ENCODE peak calls at places on chromosomes 13 and 19, in eight cellular contexts. Y, R, M, K, A, P, W and N are unnamed samples.

GRCh38 chr13:36997716-36998427 is 1.3 kb downstream of the ALG5 start:
- DNase-seq in Y (no peak), P (no peak), K (no peak), M (no peak), R (no peak), A (no peak), W (no peak), N (no peak)

GRCh38 chr13:106234656-106235055 is 300.8 kb downstream of the EFNB2 start:
- DNase-seq in P (no peak), W (no peak), K (no peak), A (no peak), Y (no peak), M (no peak), R (no peak), N (no peak)

GRCh38 chr13:79451500-79451962 is 29.4 kb upstream of the NDFIP2 start:
- DNase-seq in R (no peak), P (peak), M (peak), W (peak), Y (no peak), K (no peak), A (peak), N (no peak)

GRCh38 chr13:44191504-44192171 is 182.0 kb upstream of the SERP2 start:
- DNase-seq in M (no peak), P (peak), K (no peak), Y (no peak), A (peak), R (peak), W (no peak), N (no peak)

GRCh38 chr13:60700994-60701393 is 304.0 kb downstream of the TDRD3 start:
- DNase-seq in P (no peak), M (no peak), R (no peak), Y (no peak), A (no peak), W (no peak), K (no peak), N (no peak)

GRCh38 chr19:55536951-55537740 is at the start of gene SBK2:
- DNase-seq in A (no peak), P (peak), K (no peak), M (no peak), R (no peak), W (no peak), Y (no peak), N (no peak)

GRCh38 chr19:5110546-5110945 is 141.6 kb downstream of the KDM4B start:
- DNase-seq in P (no peak), M (no peak), W (no peak), K (no peak), R (no peak), A (no peak), Y (no peak), N (no peak)

GRCh38 chr19:1269478-1270167 is 491 bp downstream of the CIRBP start:
- DNase-seq in W (peak), R (peak), M (peak), A (peak), K (peak), P (peak), Y (peak), N (peak)

GRCh38 chr13:39038569-39038898 is 278 bp downstream of the NHLRC3 start:
- DNase-seq in Y (no peak), K (no peak), A (peak), W (peak), P (peak), M (no peak), R (no peak), N (no peak)

GRCh38 chr19:1599460-1599846 is 5.8 kb downstream of the UQCR11 start:
- DNase-seq in A (no peak), K (no peak), R (no peak), W (no peak), Y (no peak), P (no peak), M (no peak), N (no peak)

GRCh38 chr19:19570561-19570960 is 32.5 kb downstream of the CILP2 start:
- DNase-seq in K (no peak), W (no peak), P (no peak), R (no peak), M (no peak), A (no peak), Y (no peak), N (no peak)

DNA sequence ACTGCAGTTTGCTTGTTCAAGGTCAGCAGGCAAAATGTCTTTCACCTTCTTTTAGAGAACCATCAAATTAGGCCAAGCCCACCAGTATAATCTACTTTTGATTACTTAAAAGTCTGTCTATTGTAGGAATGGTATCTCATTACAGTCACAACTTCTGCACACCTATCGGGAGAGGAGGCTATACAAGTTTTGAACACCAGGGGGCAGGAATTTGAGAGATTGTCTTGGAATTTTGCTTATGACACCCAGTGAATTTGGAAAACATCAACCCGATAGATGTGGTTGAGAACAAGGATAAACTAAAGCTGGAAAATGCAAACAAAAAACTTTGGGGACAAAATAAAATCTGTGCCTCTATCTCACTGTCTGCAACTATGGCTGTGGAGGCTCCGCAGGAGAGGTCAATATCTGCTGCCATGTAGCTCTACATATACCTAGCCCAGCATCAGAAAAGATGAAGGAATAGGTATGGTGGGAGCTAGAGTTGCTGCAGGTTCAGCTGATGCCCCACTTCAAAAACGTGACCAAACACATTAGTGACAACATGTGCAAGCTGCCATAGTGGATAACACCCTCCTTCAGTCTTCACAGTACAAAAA is 1299.2 kb upstream of the SPRY2 start:
- DNase-seq in Y (no peak), K (no peak), W (no peak), P (peak), R (no peak), A (peak), M (no peak), N (no peak)
- TF ChIP-seq CTCF in Y (peak), K (no peak), W (peak), P (peak), R (no peak), A (peak), M (peak), N (peak)

GRCh38 chr13:40204246-40204645 is 462.2 kb downstream of the FOXO1 start:
- DNase-seq in M (no peak), A (no peak), K (no peak), R (no peak), P (no peak), Y (no peak), W (no peak), N (no peak)

GRCh38 chr13:40205771-40206240 is 460.6 kb downstream of the FOXO1 start:
- DNase-seq in A (no peak), W (no peak), Y (no peak), M (no peak), P (no peak), R (peak), K (no peak), N (no peak)

GRCh38 chr13:40208517-40208916 is 457.9 kb downstream of the FOXO1 start:
- DNase-seq in A (no peak), Y (no peak), M (no peak), P (no peak), R (no peak), W (no peak), K (no peak), N (no peak)

GRCh38 chr13:40206241-40207109 is 460.0 kb downstream of the FOXO1 start:
- DNase-seq in W (peak), M (no peak), R (no peak), K (no peak), Y (no peak), P (no peak), A (peak), N (no peak)

GRCh38 chr13:40207110-40207478 is 459.3 kb downstream of the FOXO1 start:
- DNase-seq in W (peak), M (no peak), R (no peak), A (no peak), P (no peak), K (no peak), Y (no peak), N (no peak)
- TF ChIP-seq CTCF in W (no peak), M (no peak), R (no peak), A (no peak), P (no peak), K (no peak), Y (no peak), N (no peak)

DNA sequence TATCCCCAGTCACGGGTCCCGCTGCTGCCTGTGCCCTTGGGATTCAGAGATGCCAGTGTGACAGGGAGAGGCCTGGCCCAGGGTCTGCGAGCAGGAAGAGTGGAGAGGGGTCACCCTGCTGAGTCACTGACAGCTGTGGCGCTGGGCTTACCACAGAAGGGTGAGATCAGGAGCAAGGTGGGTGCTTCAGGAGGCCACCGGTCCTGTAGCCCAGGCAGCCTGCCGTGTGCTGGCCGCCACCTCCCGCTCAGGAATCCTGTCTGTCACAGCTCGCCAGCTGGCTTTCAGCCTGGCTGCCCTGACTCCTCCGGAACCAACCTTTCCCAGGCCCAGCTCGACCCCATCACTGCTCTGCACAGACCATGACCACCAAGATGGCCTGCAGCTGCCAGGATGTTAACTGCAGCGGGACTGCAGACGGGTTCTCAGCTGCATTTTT is 25.3 kb downstream of the NAXD start:
- DNase-seq in Y (no peak), M (peak), P (no peak), R (no peak), W (no peak), A (no peak), K (no peak), N (no peak)
- TF ChIP-seq CTCF in Y (no peak), M (no peak), P (no peak), R (no peak), W (no peak), A (no peak), K (no peak), N (no peak)

GRCh38 chr19:3655402-3656072 is 28.9 kb upstream of the CACTIN start:
- DNase-seq in R (no peak), Y (no peak), K (no peak), A (peak), M (no peak), P (no peak), W (no peak), N (no peak)

GRCh38 chr19:3658004-3658822 is 31.6 kb upstream of the CACTIN start:
- DNase-seq in P (no peak), A (no peak), W (no peak), R (no peak), K (no peak), M (no peak), Y (no peak), N (no peak)

GRCh38 chr19:3657395-3657769 is 30.8 kb upstream of the CACTIN start:
- DNase-seq in W (no peak), A (no peak), P (no peak), Y (no peak), M (no peak), K (no peak), R (no peak), N (no peak)

GRCh38 chr19:3656073-3656746 is 29.6 kb upstream of the CACTIN start:
- DNase-seq in P (no peak), Y (no peak), A (peak), W (no peak), M (no peak), R (no peak), K (no peak), N (no peak)

DNA sequence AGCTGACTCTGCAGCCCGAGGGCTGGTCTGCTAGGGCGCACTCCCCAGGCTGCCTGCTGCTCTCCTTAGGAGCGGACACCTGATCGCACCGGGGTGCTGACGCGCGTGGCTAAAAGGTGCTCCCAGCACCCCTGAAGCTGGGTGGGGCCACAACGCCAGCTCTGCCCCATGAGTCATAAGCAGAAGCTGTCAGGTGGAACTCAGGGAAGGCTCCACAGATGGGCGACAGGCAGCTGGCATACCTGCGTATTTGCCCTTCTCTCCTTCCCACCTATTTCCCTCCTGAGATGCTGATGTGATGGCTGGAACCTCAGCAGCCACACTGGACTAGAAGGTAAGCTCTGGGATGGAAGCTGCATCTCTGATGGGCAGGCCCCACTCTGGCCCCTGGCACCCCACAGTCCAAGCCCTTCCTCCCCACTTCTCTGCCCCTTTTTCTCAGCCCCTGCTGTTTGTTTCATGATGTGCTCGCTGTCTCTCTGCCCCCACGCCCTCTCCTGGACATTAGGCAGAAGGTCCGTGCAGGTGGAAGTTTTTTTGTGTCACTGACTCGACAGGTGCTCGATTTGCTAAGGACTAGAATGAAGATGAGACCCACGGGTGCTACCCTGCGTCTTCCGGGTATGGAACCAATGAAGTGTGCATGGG is 30.3 kb upstream of the CACTIN start:
- DNase-seq in R (no peak), A (peak), Y (no peak), K (no peak), M (no peak), P (no peak), W (no peak), N (no peak)
- TF ChIP-seq CTCF in R (no peak), A (no peak), Y (no peak), K (no peak), M (no peak), P (no peak), W (no peak), N (no peak)

GRCh38 chr13:109497917-109498316 is 288.5 kb downstream of the IRS2 start:
- DNase-seq in P (no peak), M (no peak), K (no peak), W (no peak), A (no peak), R (no peak), Y (no peak), N (no peak)
- TF ChIP-seq CTCF in P (no peak), M (no peak), K (no peak), W (no peak), A (no peak), R (no peak), Y (no peak), N (no peak)

GRCh38 chr13:27665333-27665732 is 43.6 kb downstream of the POLR1D start:
- DNase-seq in A (peak), P (peak), M (no peak), Y (no peak), W (no peak), R (no peak), K (no peak), N (no peak)
- TF ChIP-seq CTCF in A (peak), P (no peak), M (no peak), Y (no peak), W (no peak), R (no peak), K (no peak), N (no peak)

GRCh38 chr13:97269603-97270002 is 47.5 kb downstream of the MBNL2 start:
- DNase-seq in R (no peak), K (no peak), W (no peak), M (no peak), P (no peak), A (no peak), Y (no peak), N (no peak)

GRCh38 chr13:97266734-97267417 is 44.7 kb downstream of the MBNL2 start:
- DNase-seq in M (no peak), A (no peak), R (no peak), Y (no peak), K (no peak), W (no peak), P (no peak), N (no peak)

GRCh38 chr13:97267418-97268059 is 45.4 kb downstream of the MBNL2 start:
- DNase-seq in W (no peak), R (peak), P (no peak), Y (no peak), M (no peak), K (no peak), A (no peak), N (no peak)

GRCh38 chr13:97266328-97266727 is 44.2 kb downstream of the MBNL2 start:
- DNase-seq in R (no peak), M (no peak), A (no peak), K (no peak), P (no peak), Y (no peak), W (no peak), N (no peak)

GRCh38 chr13:97268772-97269171 is 46.6 kb downstream of the MBNL2 start:
- DNase-seq in M (no peak), R (no peak), A (no peak), P (no peak), Y (no peak), K (no peak), W (no peak), N (no peak)
- TF ChIP-seq CTCF in M (no peak), R (no peak), A (no peak), P (no peak), Y (no peak), K (no peak), W (no peak), N (no peak)

GRCh38 chr19:53466726-53467125 is 807 bp upstream of the ZNF813 start:
- DNase-seq in K (no peak), P (no peak), M (no peak), R (no peak), A (no peak), Y (no peak), W (no peak), N (no peak)
- TF ChIP-seq CTCF in K (no peak), P (no peak), M (no peak), R (no peak), A (no peak), Y (no peak), W (no peak), N (no peak)